ENCODE peak calls at places on chromosomes 3 and 15, in six cellular contexts. C is small intestine, V is pancreas, I is upper lobe of right lung, T is GM23338, M is SJCRH30. Q is an unnamed sample. For H3K36me3 and H3K27me3, the result is how much of the 10 kb centered on the place peaks cover.

GRCh38 chr3:161148832-161149475 is 43.8 kb upstream of the B3GALNT1 start:
- DNase-seq in C (no peak), T (no peak), M (no peak), V (no peak), I (no peak), Q (no peak)

GRCh38 chr3:55690746-55691540 is 203.8 kb upstream of the WNT5A start:
- DNase-seq in V (no peak), I (no peak), C (no peak), T (peak), M (no peak), Q (no peak)

GRCh38 chr3:129490273-129490675 is 38.2 kb upstream of the RHO start:
- DNase-seq in M (peak), T (peak), V (peak), C (peak), I (peak), Q (peak)

GRCh38 chr15:74307827-74308642 is 59.4 kb downstream of the CYP11A1 start:
- DNase-seq in I (no peak), M (peak), C (peak), V (peak), T (peak), Q (peak)

GRCh38 chr3:46866032-46866595 is 2.9 kb upstream of the MYL3 start:
- DNase-seq in T (no peak), M (no peak), I (no peak), C (no peak), V (no peak), Q (no peak)

GRCh38 chr3:122183893-122184590 is 574 bp downstream of the CASR start:
- DNase-seq in C (no peak), T (peak), I (peak), V (no peak), M (no peak), Q (no peak)

GRCh38 chr15:82739086-82739485 is 29.4 kb upstream of the AP3B2 start:
- DNase-seq in I (no peak), V (no peak), M (no peak), T (no peak), C (no peak), Q (no peak)

GRCh38 chr15:52224211-52224610 is 33.0 kb upstream of the GNB5 start:
- DNase-seq in M (no peak), C (no peak), I (no peak), T (no peak), V (no peak), Q (no peak)

GRCh38 chr15:74396445-74397238 is 29.2 kb upstream of the CYP11A1 start:
- DNase-seq in C (no peak), M (no peak), T (no peak), V (no peak), I (no peak), Q (peak)

GRCh38 chr3:33211444-33211843 is 7.2 kb downstream of the SUSD5 start:
- DNase-seq in C (no peak), T (no peak), M (no peak), V (no peak), I (no peak), Q (no peak)

GRCh38 chr3:76310059-76310458 is 524.7 kb upstream of the ZNF717 start:
- DNase-seq in C (no peak), V (no peak), I (no peak), M (no peak), T (no peak), Q (no peak)

GRCh38 chr3:155282416-155283091 is 10.9 kb downstream of the STRIT1 start:
- DNase-seq in I (no peak), C (no peak), M (no peak), V (no peak), T (no peak), Q (no peak)

GRCh38 chr3:116029286-116029685 is 406.0 kb downstream of the GAP43 start:
- DNase-seq in M (no peak), T (no peak), V (no peak), I (no peak), C (no peak), Q (no peak)

GRCh38 chr3:39205131-39205530 is 12.7 kb upstream of the XIRP1 start:
- DNase-seq in M (no peak), V (no peak), I (no peak), C (no peak), T (no peak), Q (no peak)

GRCh38 chr3:142007710-142008399 is 131.4 kb downstream of the ATP1B3 start:
- DNase-seq in M (no peak), I (no peak), C (no peak), T (no peak), V (no peak), Q (no peak)

GRCh38 chr15:41115652-41116115 is 396 bp downstream of the INO80 start:
- DNase-seq in I (peak), T (peak), M (peak), C (peak), V (peak), Q (peak)

GRCh38 chr3:140588558-140588957 is 89.3 kb upstream of the TRIM42 start:
- DNase-seq in C (no peak), M (no peak), T (peak), I (no peak), V (no peak), Q (no peak)

GRCh38 chr3:70970952-70971351 is 612.6 kb downstream of the FOXP1 start:
- DNase-seq in V (no peak), C (no peak), M (no peak), I (no peak), T (peak), Q (no peak)

GRCh38 chr3:107988464-107989156 is 102.2 kb downstream of the CD47 start:
- DNase-seq in V (no peak), C (peak), M (peak), I (peak), T (no peak), Q (no peak)

GRCh38 chr3:123194552-123194951 is 7.2 kb upstream of the SEC22A start:
- DNase-seq in C (peak), M (peak), I (peak), V (no peak), T (peak), Q (peak)

GRCh38 chr3:7978104-7978457 is 523.5 kb upstream of the LMCD1 start:
- DNase-seq in M (peak), C (no peak), T (no peak), V (no peak), I (no peak), Q (no peak)

GRCh38 chr15:65939901-65940617 is 70.8 kb downstream of the RAB11A start:
- DNase-seq in V (no peak), C (peak), I (no peak), T (no peak), M (no peak), Q (no peak)

GRCh38 chr15:99450896-99451358 is 114.9 kb upstream of the MEF2A start:
- DNase-seq in V (peak), T (no peak), M (peak), I (peak), C (peak), Q (no peak)

GRCh38 chr3:55937301-55937700 is 450.2 kb upstream of the WNT5A start:
- DNase-seq in T (no peak), C (no peak), I (no peak), M (no peak), V (no peak), Q (no peak)

GRCh38 chr3:127803619-127804018 is 18.7 kb downstream of the MGLL start:
- DNase-seq in M (no peak), C (no peak), T (no peak), I (no peak), V (no peak), Q (no peak)

GRCh38 chr3:72995337-72995736 is 1.3 kb upstream of the PPP4R2 start:
- DNase-seq in T (no peak), M (no peak), V (no peak), C (peak), I (no peak), Q (no peak)

DNA sequence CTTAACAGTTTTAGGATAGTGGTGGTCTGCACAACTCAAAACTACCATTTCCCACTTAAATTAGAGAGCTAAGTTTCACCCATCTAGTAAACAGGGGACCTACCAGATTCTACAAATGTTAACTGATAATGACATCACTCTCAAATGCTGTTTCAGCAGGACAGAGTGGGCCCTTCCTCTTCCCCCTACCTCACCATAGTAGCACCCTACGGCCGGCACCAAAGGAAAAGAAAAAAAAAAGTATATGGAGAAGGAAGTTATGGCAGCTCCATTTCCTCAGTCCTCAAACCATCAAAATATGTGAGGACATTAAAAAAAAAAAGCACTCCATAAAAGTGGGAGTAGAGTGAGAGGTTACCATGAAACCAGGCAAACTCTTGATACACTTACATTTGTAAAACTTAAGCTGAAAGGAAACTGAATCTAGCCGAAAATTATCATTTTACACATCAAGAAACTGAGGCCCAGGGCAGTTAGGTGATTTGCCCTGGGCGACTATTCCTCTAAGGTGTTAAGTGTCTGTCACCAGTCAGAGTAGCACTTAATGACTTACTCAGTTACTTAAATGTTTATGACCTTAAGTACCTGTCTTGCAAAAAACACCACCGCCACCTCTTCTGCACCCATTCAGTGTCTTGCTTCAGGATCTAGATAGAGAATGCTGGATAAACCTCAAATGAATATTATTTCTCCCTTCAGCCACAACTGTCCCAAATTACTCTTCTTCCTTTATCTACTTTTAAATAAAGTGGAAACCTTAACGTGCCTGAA is 2.7 kb downstream of the MSL2 start:
- DNase-seq in T (no peak), C (peak), M (no peak), I (no peak), V (no peak), Q (no peak)
- H3K36me3 ChIP-seq in T (under half), C (under half), M (under half), I (under half), V (under half), Q (under half)

GRCh38 chr15:55744026-55744655 is 1.2 kb upstream of the PRTG start:
- DNase-seq in I (no peak), C (no peak), V (no peak), T (no peak), M (peak), Q (no peak)
- H3K27me3 ChIP-seq in I (under half), C (under half), V (under half), T (half or more), M (under half), Q (under half)

GRCh38 chr15:80614711-80615360 is 80.3 kb upstream of the ABHD17C start:
- DNase-seq in T (no peak), C (no peak), M (no peak), I (no peak), V (no peak), Q (no peak)
- H3K36me3 ChIP-seq in T (under half), C (under half), M (under half), I (under half), V (under half), Q (under half)

DNA sequence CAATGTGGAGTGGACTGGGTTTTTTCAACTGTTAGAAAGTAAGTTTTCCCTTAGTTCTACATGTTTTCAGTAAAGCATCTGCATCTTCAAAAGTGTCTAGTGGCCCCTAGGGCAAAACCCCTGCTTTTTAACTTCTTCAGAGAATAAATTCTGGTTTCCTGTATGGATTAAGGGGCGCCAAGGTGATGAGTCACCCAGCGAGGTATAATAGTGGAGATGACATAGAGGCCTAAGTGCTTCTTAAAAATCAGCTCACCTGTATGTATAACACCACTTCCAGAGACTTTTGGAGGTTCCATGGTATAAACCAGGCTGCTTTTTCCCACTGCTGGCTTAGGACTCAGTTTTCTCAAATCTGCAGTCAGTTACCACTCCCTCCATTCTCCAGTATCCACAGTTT is 68.9 kb downstream of the SYN2 start:
- DNase-seq in I (no peak), V (no peak), C (no peak), T (no peak), M (no peak), Q (no peak)
- H3K27me3 ChIP-seq in I (under half), V (under half), C (under half), T (under half), M (under half), Q (under half)

DNA sequence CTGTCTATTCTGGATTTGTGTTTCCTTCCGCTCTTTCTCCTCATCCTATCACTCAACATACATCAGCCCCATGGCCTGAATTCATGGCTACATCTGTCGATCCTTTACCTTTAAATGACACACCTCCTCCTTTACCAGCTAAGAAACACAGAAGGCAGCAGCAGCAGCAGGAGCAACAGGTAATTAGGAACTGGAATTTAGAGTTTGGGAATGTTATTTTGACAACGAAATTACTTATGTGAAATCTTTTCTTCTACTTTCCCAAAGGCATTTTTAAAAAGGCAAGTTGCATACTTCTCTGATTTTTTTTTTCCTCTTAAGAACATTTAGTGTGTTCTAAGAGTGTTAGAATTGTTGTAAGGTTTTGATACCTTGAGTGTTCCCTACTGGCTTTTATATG is 29.1 kb upstream of the ABHD10 start:
- DNase-seq in M (no peak), V (no peak), T (no peak), I (no peak), C (no peak), Q (no peak)
- H3K36me3 ChIP-seq in M (half or more), V (under half), T (under half), I (under half), C (under half), Q (under half)

GRCh38 chr3:147419731-147420360 is 10.7 kb downstream of the ZIC1 start:
- DNase-seq in C (no peak), T (no peak), M (no peak), V (no peak), I (no peak), Q (no peak)

GRCh38 chr3:147415819-147416218 is 6.7 kb downstream of the ZIC1 start:
- DNase-seq in C (no peak), M (no peak), T (no peak), V (no peak), I (no peak), Q (no peak)

GRCh38 chr3:147418352-147418751 is 9.2 kb downstream of the ZIC1 start:
- DNase-seq in M (no peak), I (no peak), T (no peak), V (no peak), C (no peak), Q (no peak)

GRCh38 chr3:147419062-147419701 is 10.0 kb downstream of the ZIC1 start:
- DNase-seq in T (peak), V (peak), M (no peak), C (no peak), I (no peak), Q (no peak)

GRCh38 chr3:147417896-147418295 is 8.7 kb downstream of the ZIC1 start:
- DNase-seq in I (no peak), V (no peak), C (no peak), T (no peak), M (no peak), Q (no peak)
- H3K27me3 ChIP-seq in I (half or more), V (under half), C (under half), T (half or more), M (under half), Q (under half)

DNA sequence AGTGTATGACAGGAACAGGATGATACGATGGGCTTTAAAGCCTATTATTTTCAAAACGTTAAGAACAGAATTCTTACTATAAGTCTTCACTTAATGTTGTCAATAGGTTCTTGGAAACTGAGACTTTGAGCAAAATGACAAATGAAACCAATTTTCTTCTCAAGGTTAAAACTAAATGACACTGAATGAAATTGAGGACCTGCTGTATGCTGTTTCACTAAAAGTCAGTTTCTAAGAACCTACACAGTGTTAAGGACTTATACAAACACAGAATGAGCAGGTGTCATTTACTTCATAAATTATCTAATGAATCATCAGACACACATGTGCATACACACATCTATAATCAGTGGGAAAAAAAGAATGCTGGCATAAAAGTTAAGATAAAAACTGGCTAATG is 106.9 kb downstream of the RFTN1 start:
- DNase-seq in I (no peak), C (no peak), M (no peak), V (no peak), T (no peak), Q (no peak)
- H3K36me3 ChIP-seq in I (under half), C (under half), M (under half), V (under half), T (under half), Q (under half)

Q was measured in Caco-2.